ENCODE peak calls at places on chromosomes 6 and 20, in six cellular contexts. G is activated CD4-positive, alpha-beta T cell treated with anti-CD3 and anti-CD28 coated beads for 36 hours; A is aorta; M is HTR-8/SVneo; U is stimulated activated CD8-positive, alpha-beta memory T cell treated with anti-CD3 and anti-CD28 coated beads, Interleukin-15, amount 100 ng/mL, for 1 hour; C is foreskin melanocyte. B is an unnamed sample.

GRCh38 chr6:44012078-44012493 is 115.2 kb downstream of the MRPL14 start:
- DNase-seq in G (no peak), A (peak), M (peak), U (no peak), C (no peak), B (no peak)

GRCh38 chr20:63893999-63894357 is 948 bp upstream of the DNAJC5 start:
- DNase-seq in G (no peak), A (no peak), M (no peak), U (no peak), C (no peak), B (no peak)

GRCh38 chr6:105121981-105122380 is 57.8 kb downstream of the POPDC3 start:
- DNase-seq in G (no peak), A (no peak), M (no peak), U (no peak), C (no peak), B (no peak)

GRCh38 chr6:71721642-71722041 is 164.7 kb upstream of the RIMS1 start:
- DNase-seq in G (no peak), A (peak), M (no peak), U (no peak), C (no peak), B (no peak)

GRCh38 chr20:22771706-22772105 is 187.3 kb upstream of the FOXA2 start:
- DNase-seq in G (no peak), A (no peak), M (no peak), U (no peak), C (no peak), B (no peak)

GRCh38 chr6:31660998-31661866 is 654 bp upstream of the C6orf47 start:
- DNase-seq in G (no peak), A (no peak), M (no peak), U (no peak), C (no peak), B (no peak)

GRCh38 chr6:112007254-112007653 is 46.6 kb upstream of the CCN6 start:
- DNase-seq in G (no peak), A (no peak), M (no peak), U (no peak), C (no peak), B (no peak)

GRCh38 chr6:170516783-170517616 is 36.1 kb downstream of the PSMB1 start:
- DNase-seq in G (peak), A (no peak), M (peak), U (peak), C (peak), B (no peak)

GRCh38 chr6:152952045-152952444 is 30.8 kb downstream of the FBXO5 start:
- DNase-seq in G (no peak), A (no peak), M (peak), U (no peak), C (peak), B (peak)

GRCh38 chr20:41308290-41308691 is 9.2 kb downstream of the ZHX3 start:
- DNase-seq in G (no peak), A (no peak), M (no peak), U (no peak), C (no peak), B (no peak)

GRCh38 chr6:122042851-122043250 is 356.6 kb upstream of the HSF2 start:
- DNase-seq in G (no peak), A (no peak), M (no peak), U (no peak), C (no peak), B (no peak)

GRCh38 chr20:51059862-51060261 is 37.0 kb upstream of the KCNG1 start:
- DNase-seq in G (peak), A (no peak), M (no peak), U (no peak), C (no peak), B (no peak)

GRCh38 chr6:4999586-4999985 is 4.3 kb downstream of the RPP40 start:
- DNase-seq in G (no peak), A (no peak), M (no peak), U (no peak), C (no peak), B (no peak)

GRCh38 chr20:18611492-18611891 is 23.6 kb downstream of the DTD1 start:
- DNase-seq in G (no peak), A (no peak), M (no peak), U (no peak), C (no peak), B (no peak)

GRCh38 chr6:143325379-143326140 is 124.9 kb downstream of the ADAT2 start:
- DNase-seq in G (no peak), A (no peak), M (no peak), U (no peak), C (peak), B (no peak)

B was measured in COLO829.